ENCODE peak calls at places on chromosomes 4 and X, in ten cellular contexts. X is astrocyte of the spinal cord; C is RWPE2; E is endothelial cell of umbilical vein; T is CD4-positive, alpha-beta T cell; J is thyroid gland; G is hepatocyte; Q is lower lobe of right lung; R is transverse colon; P is breast epithelium. B is an unnamed sample.

GRCh38 chr4:29558789-29559188 is 1161.4 kb upstream of the PCDH7 start:
- DNase-seq in X (no peak), C (no peak), E (no peak), T (no peak), J (no peak), G (no peak), Q (no peak), R (no peak), P (no peak), B (no peak)

GRCh38 chrX:50813843-50814661 is at the start of gene SHROOM4:
- DNase-seq in X (peak), C (no peak), E (peak), T (no peak), J (peak), G (peak), Q (peak), R (peak), P (peak), B (no peak)

GRCh38 chr4:153934689-153935017 is 145.8 kb upstream of the SFRP2 start:
- DNase-seq in X (no peak), C (no peak), E (no peak), T (no peak), J (no peak), G (no peak), Q (no peak), R (no peak), P (no peak), B (no peak)

GRCh38 chrX:25873196-25873595 is 264.9 kb upstream of the MAGEB18 start:
- DNase-seq in X (no peak), C (no peak), E (peak), T (no peak), J (no peak), G (peak), Q (no peak), R (no peak), P (no peak), B (no peak)

GRCh38 chr4:147244786-147245185 is 236.1 kb upstream of the EDNRA start:
- DNase-seq in X (no peak), C (no peak), E (no peak), T (no peak), J (no peak), G (no peak), Q (no peak), R (no peak), P (no peak), B (no peak)

GRCh38 chrX:37509349-37509748 is 62.1 kb upstream of the LANCL3 start:
- DNase-seq in X (peak), C (no peak), E (peak), T (no peak), J (no peak), G (peak), Q (no peak), R (no peak), P (no peak), B (peak)

GRCh38 chr4:10730019-10730418 is 45.5 kb upstream of the CLNK start:
- DNase-seq in X (no peak), C (no peak), E (no peak), T (no peak), J (no peak), G (no peak), Q (no peak), R (no peak), P (no peak), B (no peak)

GRCh38 chr4:38174811-38175210 is 214.6 kb downstream of the PTTG2 start:
- DNase-seq in X (peak), C (no peak), E (peak), T (no peak), J (no peak), G (no peak), Q (no peak), R (no peak), P (no peak), B (no peak)

GRCh38 chrX:154761977-154762528 is 611 bp upstream of the DKC1 start:
- DNase-seq in X (no peak), C (no peak), E (peak), T (no peak), J (peak), G (no peak), Q (no peak), R (peak), P (no peak), B (no peak)

GRCh38 chrX:130716822-130717405 is 186.1 kb downstream of the ENOX2 start:
- DNase-seq in X (no peak), C (no peak), E (no peak), T (no peak), J (no peak), G (peak), Q (no peak), R (no peak), P (no peak), B (no peak)

GRCh38 chr4:7808181-7808580 is 131.5 kb downstream of the AFAP1 start:
- DNase-seq in X (no peak), C (no peak), E (no peak), T (no peak), J (no peak), G (no peak), Q (no peak), R (no peak), P (no peak), B (no peak)

GRCh38 chrX:110563276-110563675 is 204.6 kb downstream of the RTL9 start:
- DNase-seq in X (peak), C (no peak), E (no peak), T (no peak), J (no peak), G (no peak), Q (no peak), R (no peak), P (no peak), B (peak)

GRCh38 chr4:186885289-186885688 is 161.6 kb upstream of the FAT1 start:
- DNase-seq in X (no peak), C (no peak), E (no peak), T (no peak), J (no peak), G (no peak), Q (no peak), R (no peak), P (no peak), B (no peak)

GRCh38 chr4:147498031-147498700 is 17.3 kb downstream of the EDNRA start:
- DNase-seq in X (peak), C (no peak), E (peak), T (no peak), J (no peak), G (no peak), Q (no peak), R (no peak), P (no peak), B (peak)

GRCh38 chr4:86894465-86894864 is 2.2 kb upstream of the C4orf36 start:
- DNase-seq in X (no peak), C (no peak), E (peak), T (no peak), J (no peak), G (no peak), Q (no peak), R (no peak), P (no peak), B (no peak)

GRCh38 chr4:142615324-142615665 is 230.8 kb downstream of the INPP4B start:
- DNase-seq in X (peak), C (no peak), E (no peak), T (no peak), J (no peak), G (peak), Q (no peak), R (no peak), P (no peak), B (no peak)

GRCh38 chr4:57640391-57641100 is 530.4 kb upstream of the IGFBP7 start:
- DNase-seq in X (no peak), C (no peak), E (no peak), T (no peak), J (no peak), G (no peak), Q (no peak), R (peak), P (no peak), B (no peak)

GRCh38 chr4:106095408-106095807 is 200.1 kb downstream of the NPNT start:
- DNase-seq in X (peak), C (no peak), E (no peak), T (no peak), J (no peak), G (no peak), Q (no peak), R (no peak), P (no peak), B (no peak)

GRCh38 chrX:131633285-131633917 is 89.5 kb downstream of the OR13H1 start:
- DNase-seq in X (peak), C (no peak), E (peak), T (peak), J (peak), G (peak), Q (no peak), R (peak), P (peak), B (peak)

GRCh38 chr4:87433342-87433741 is 11.0 kb downstream of the NUDT9 start:
- DNase-seq in X (no peak), C (no peak), E (no peak), T (no peak), J (no peak), G (no peak), Q (no peak), R (no peak), P (no peak), B (no peak)

GRCh38 chr4:48436318-48436717 is 46.8 kb upstream of the SLC10A4 start:
- DNase-seq in X (no peak), C (no peak), E (no peak), T (no peak), J (no peak), G (no peak), Q (no peak), R (no peak), P (no peak), B (no peak)

GRCh38 chr4:138870739-138871633 is 144.6 kb upstream of the NOCT start:
- DNase-seq in X (peak), C (no peak), E (peak), T (peak), J (peak), G (peak), Q (no peak), R (peak), P (peak), B (peak)

GRCh38 chr4:9800878-9801277 is 19.4 kb downstream of the DRD5 start:
- DNase-seq in X (no peak), C (no peak), E (no peak), T (no peak), J (no peak), G (no peak), Q (no peak), R (no peak), P (no peak), B (no peak)

DNA sequence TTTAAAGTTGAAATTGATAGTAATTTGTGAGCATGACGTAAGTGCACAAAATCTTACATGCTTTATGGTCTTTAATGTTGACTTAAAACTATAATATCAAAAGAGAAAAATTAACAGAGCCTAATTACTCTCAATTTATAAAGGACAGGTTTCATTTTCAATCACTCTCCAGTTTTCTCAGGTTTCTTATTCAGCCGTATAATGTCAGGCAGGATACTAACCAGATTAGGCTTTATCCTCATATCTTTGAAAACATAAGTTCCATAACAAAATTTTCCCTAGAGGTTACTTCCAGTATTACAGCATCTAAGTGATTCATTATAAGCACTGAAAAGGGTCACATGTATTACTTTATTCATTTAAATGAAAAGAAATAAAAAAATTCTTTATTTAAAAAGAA is 492.1 kb downstream of the PACRGL start:
- DNase-seq in X (no peak), C (no peak), E (no peak), T (no peak), J (no peak), G (no peak), Q (no peak), R (no peak), P (no peak), B (no peak)
- TF ChIP-seq CTCF in X (no peak), C (no peak), E (no peak), T (no peak), J (no peak), G (no peak), Q (no peak), R (no peak), P (no peak), B (no peak)

GRCh38 chrX:11944486-11944885 is 186.4 kb downstream of the MSL3 start:
- DNase-seq in X (peak), C (no peak), E (peak), T (no peak), J (no peak), G (peak), Q (no peak), R (no peak), P (no peak), B (peak)
- TF ChIP-seq CTCF in X (peak), C (peak), E (peak), T (no peak), J (no peak), G (peak), Q (peak), R (no peak), P (no peak), B (peak)

DNA sequence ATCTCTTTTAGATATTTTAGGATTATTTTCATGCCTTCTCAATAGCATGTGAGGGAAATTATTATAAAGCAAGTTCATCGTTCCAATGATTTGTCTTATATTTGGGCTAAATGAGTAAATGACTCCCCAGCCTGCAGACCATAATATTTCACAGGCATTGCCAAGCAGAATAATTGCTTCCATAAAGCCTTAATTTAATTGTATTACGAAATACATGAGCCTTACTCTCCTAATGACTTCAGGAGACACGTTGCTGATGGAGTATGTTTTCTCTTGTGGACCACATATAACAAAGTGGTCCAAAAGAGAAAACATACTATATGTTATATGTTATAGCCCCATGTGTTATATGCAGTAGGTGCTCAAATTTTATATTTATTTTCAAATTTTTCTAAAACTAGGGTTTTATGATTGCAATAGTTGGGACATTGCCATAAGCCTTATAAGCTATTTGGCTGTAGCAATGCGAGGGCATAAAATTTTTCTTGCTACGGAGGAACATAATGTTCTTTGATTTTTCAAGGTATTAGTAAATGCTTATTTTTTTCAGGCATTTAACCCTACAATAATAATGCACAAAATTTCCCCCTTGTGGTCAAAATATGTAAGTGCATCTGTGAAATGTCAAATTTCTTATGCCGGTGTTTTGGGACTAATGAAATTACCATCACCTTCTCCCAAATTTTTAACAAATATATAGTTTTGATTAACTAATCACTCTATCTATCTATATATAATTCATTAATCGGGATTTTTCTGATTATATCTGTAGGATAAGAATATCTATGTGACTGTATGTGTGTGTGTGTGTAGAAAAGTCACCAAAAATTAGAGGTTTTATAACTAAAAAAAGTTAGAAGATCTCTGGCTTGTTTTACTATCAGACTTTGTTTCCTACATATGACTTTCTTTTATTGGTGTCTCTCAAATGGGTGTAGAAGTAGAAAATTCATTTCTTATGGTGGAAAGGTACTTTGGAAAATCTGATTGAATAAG is 26.4 kb upstream of the TMPRSS11D start:
- DNase-seq in X (peak), C (no peak), E (peak), T (no peak), J (no peak), G (no peak), Q (no peak), R (no peak), P (no peak), B (no peak)
- TF ChIP-seq CTCF in X (peak), C (peak), E (peak), T (peak), J (no peak), G (peak), Q (peak), R (peak), P (no peak), B (peak)

GRCh38 chr4:79241846-79242245 is 84.0 kb downstream of the NAA11 start:
- DNase-seq in X (peak), C (no peak), E (peak), T (no peak), J (no peak), G (no peak), Q (no peak), R (no peak), P (no peak), B (peak)
- TF ChIP-seq CTCF in X (peak), C (no peak), E (no peak), T (no peak), J (no peak), G (peak), Q (no peak), R (no peak), P (no peak), B (peak)

GRCh38 chrX:83934220-83934619 is 73.3 kb downstream of the CYLC1 start:
- DNase-seq in X (no peak), C (no peak), E (no peak), T (no peak), J (no peak), G (no peak), Q (no peak), R (no peak), P (no peak), B (no peak)
- TF ChIP-seq CTCF in X (no peak), C (peak), E (no peak), T (no peak), J (no peak), G (peak), Q (no peak), R (no peak), P (no peak), B (no peak)

GRCh38 chrX:74234829-74235228 is 69.2 kb upstream of the ZCCHC13 start:
- DNase-seq in X (no peak), C (no peak), E (no peak), T (no peak), J (no peak), G (no peak), Q (no peak), R (no peak), P (no peak), B (no peak)
- TF ChIP-seq CTCF in X (no peak), C (peak), E (no peak), T (no peak), J (no peak), G (no peak), Q (no peak), R (no peak), P (no peak), B (no peak)

GRCh38 chrX:53483838-53484420 is 49.8 kb upstream of the HSD17B10 start:
- DNase-seq in X (peak), C (no peak), E (no peak), T (no peak), J (no peak), G (no peak), Q (no peak), R (no peak), P (no peak), B (no peak)

GRCh38 chrX:53481093-53481492 is 46.9 kb upstream of the HSD17B10 start:
- DNase-seq in X (no peak), C (no peak), E (no peak), T (no peak), J (no peak), G (no peak), Q (no peak), R (peak), P (no peak), B (no peak)

GRCh38 chrX:53479295-53479694 is 45.1 kb upstream of the HSD17B10 start:
- DNase-seq in X (no peak), C (no peak), E (no peak), T (no peak), J (no peak), G (no peak), Q (no peak), R (no peak), P (no peak), B (no peak)

GRCh38 chrX:53486285-53486684 is 52.1 kb upstream of the HSD17B10 start:
- DNase-seq in X (no peak), C (no peak), E (no peak), T (no peak), J (no peak), G (no peak), Q (no peak), R (no peak), P (no peak), B (no peak)

DNA sequence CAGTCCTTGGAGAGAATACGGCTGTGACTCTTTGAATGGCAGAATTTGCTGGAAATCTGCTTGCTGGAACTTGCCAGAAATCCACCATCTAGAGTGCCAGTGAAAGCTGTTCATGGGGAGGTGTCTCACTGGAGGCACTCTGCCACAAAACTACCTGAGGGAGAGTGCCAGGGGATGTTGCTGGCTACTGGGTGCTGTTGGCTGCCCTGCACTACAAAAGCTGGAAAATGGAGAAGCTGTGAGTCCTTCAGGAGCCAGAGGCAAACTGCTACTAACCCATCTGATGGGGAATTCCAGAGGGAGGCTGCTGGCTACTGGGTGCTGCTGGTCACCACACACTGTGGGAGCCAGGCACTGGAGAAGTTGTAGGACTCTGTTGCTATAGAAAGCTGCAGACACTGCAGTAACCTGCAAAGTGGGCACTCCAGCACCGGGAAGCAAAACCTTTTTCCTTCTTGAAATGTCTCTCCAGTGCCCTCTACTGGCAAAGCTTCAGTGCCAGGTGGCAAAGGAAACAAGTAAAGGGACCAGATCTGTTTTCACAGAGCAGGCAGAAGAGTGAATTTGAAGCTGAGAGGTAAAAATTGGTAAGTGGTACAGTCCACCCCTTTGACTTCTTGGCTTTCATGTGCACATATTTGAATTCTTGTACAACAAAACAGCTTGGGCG is 47.8 kb upstream of the HSD17B10 start:
- DNase-seq in X (peak), C (no peak), E (peak), T (peak), J (peak), G (peak), Q (peak), R (peak), P (peak), B (peak)
- TF ChIP-seq CTCF in X (peak), C (peak), E (peak), T (peak), J (no peak), G (peak), Q (peak), R (peak), P (peak), B (peak)

DNA sequence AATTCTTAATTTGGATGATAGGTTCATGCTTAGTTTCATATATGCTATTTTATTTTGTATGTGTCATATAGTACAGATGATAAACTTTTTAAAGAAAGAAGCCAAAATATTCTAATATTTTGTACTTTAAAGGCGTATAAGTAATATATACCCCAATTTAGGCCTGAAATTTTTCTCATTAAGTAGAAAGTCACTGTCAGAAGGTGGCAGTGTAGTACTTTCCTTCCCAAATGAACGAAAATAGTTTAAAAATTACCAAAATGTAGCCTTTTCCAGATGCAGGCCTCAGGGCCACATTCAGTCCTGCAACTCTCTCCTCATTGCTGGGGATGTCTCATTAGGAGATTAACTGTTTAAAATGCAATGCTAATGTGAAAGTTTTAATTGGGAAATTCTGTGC is 1263.6 kb downstream of the C4orf33 start:
- DNase-seq in X (peak), C (no peak), E (peak), T (no peak), J (no peak), G (no peak), Q (no peak), R (no peak), P (no peak), B (peak)
- TF ChIP-seq CTCF in X (peak), C (peak), E (peak), T (no peak), J (no peak), G (peak), Q (no peak), R (no peak), P (no peak), B (peak)

B was measured in astrocyte of the cerebellum.